ENCODE peak calls at places on chromosomes 13 and 19, in eight cellular contexts. O, P, U, W, F, Y, K and A are unnamed samples.
A peak's percentile ranks its signal among the peaks of the same experiment; 100 is the strongest.

GRCh38 chr19:32339988-32340874 is 5.2 kb upstream of the ZNF507 start:
- DNase-seq in O (peak; percentile 41), P (peak; percentile 68), U (no peak), W (no peak), F (peak; percentile 39), Y (peak; percentile 68), K (no peak), A (peak; percentile 26)

GRCh38 chr13:51315658-51316057 is 23.8 kb upstream of the SERPINE3 start:
- DNase-seq in O (no peak), P (peak; percentile 20), U (peak; percentile 56), W (no peak), F (no peak), Y (no peak), K (no peak), A (no peak)

GRCh38 chr13:62879071-62879470 is 1463.4 kb upstream of the PCDH20 start:
- DNase-seq in O (peak; percentile 26), P (no peak), U (peak; percentile 68), W (peak; percentile 24), F (no peak), Y (no peak), K (no peak), A (no peak)

GRCh38 chr13:110680852-110681251 is 25.1 kb downstream of the CARS2 start:
- DNase-seq in O (no peak), P (peak; percentile 46), U (no peak), W (no peak), F (no peak), Y (no peak), K (no peak), A (no peak)

GRCh38 chr19:16588089-16588823 is 16.0 kb upstream of the SLC35E1 start:
- DNase-seq in O (no peak), P (no peak), U (no peak), W (no peak), F (no peak), Y (no peak), K (no peak), A (peak; percentile 37)

GRCh38 chr13:49020940-49021548 is 45.3 kb downstream of the FNDC3A start:
- DNase-seq in O (peak; percentile 2), P (peak; percentile 3), U (no peak), W (no peak), F (no peak), Y (no peak), K (no peak), A (no peak)

GRCh38 chr13:52812941-52813340 is 35.5 kb downstream of the PCDH8 start:
- DNase-seq in O (no peak), P (no peak), U (no peak), W (no peak), F (no peak), Y (no peak), K (no peak), A (no peak)

GRCh38 chr19:41893899-41894298 is 10.9 kb downstream of the ARHGEF1 start:
- DNase-seq in O (no peak), P (peak; percentile 38), U (no peak), W (no peak), F (no peak), Y (no peak), K (no peak), A (no peak)

GRCh38 chr13:73433893-73434292 is 375.1 kb downstream of the KLF5 start:
- DNase-seq in O (no peak), P (no peak), U (no peak), W (no peak), F (no peak), Y (no peak), K (no peak), A (no peak)

GRCh38 chr19:41299755-41300089 is 10.2 kb upstream of the CCDC97 start:
- DNase-seq in O (peak; percentile 71), P (no peak), U (peak; percentile 75), W (peak; percentile 80), F (peak; percentile 41), Y (peak; percentile 84), K (no peak), A (no peak)

GRCh38 chr13:104015646-104016396 is 949.6 kb upstream of the SLC10A2 start:
- DNase-seq in O (no peak), P (no peak), U (no peak), W (peak; percentile 44), F (no peak), Y (no peak), K (no peak), A (no peak)

GRCh38 chr19:18280247-18281081 is 958 bp downstream of the JUND start:
- DNase-seq in O (peak; percentile 73), P (peak; percentile 81), U (no peak), W (no peak), F (peak; percentile 79), Y (peak; percentile 67), K (peak; percentile 93), A (peak; percentile 88)

GRCh38 chr13:72590091-72590490 is 137.3 kb downstream of the MZT1 start:
- DNase-seq in O (no peak), P (no peak), U (no peak), W (no peak), F (no peak), Y (no peak), K (no peak), A (no peak)

GRCh38 chr13:100658363-100658762 is 16.2 kb downstream of the TMTC4 start:
- DNase-seq in O (no peak), P (no peak), U (no peak), W (no peak), F (no peak), Y (no peak), K (no peak), A (no peak)

GRCh38 chr13:44273991-44274810 is 99.4 kb upstream of the SERP2 start:
- DNase-seq in O (peak; percentile 55), P (no peak), U (no peak), W (peak; percentile 45), F (no peak), Y (no peak), K (no peak), A (no peak)

GRCh38 chr19:40822161-40822560 is 23.2 kb downstream of the EGLN2 start:
- DNase-seq in O (no peak), P (no peak), U (no peak), W (no peak), F (no peak), Y (no peak), K (peak; percentile 83), A (no peak)

GRCh38 chr13:43516401-43516826 is 270.4 kb downstream of the ENOX1 start:
- DNase-seq in O (peak; percentile 98), P (no peak), U (peak; percentile 93), W (peak; percentile 65), F (no peak), Y (peak; percentile 10), K (peak; percentile 95), A (no peak)

GRCh38 chr13:30415430-30416030 is 6.8 kb upstream of the UBE2L5 start:
- DNase-seq in O (peak; percentile 29), P (no peak), U (no peak), W (no peak), F (no peak), Y (no peak), K (no peak), A (no peak)

GRCh38 chr13:40102854-40103253 is 447.4 kb downstream of the COG6 start:
- DNase-seq in O (peak; percentile 29), P (no peak), U (peak; percentile 73), W (peak; percentile 26), F (no peak), Y (no peak), K (no peak), A (peak; percentile 41)

GRCh38 chr19:3769494-3769893 is 2.5 kb downstream of the RAX2 start:
- DNase-seq in O (no peak), P (no peak), U (no peak), W (no peak), F (no peak), Y (no peak), K (no peak), A (no peak)

GRCh38 chr13:45989607-45990006 is 62.9 kb downstream of the ZC3H13 start:
- DNase-seq in O (peak; percentile 82), P (no peak), U (peak; percentile 63), W (peak; percentile 34), F (no peak), Y (no peak), K (no peak), A (no peak)

GRCh38 chr19:39083599-39083982 is 577 bp upstream of the ACP7 start:
- DNase-seq in O (no peak), P (no peak), U (no peak), W (no peak), F (no peak), Y (no peak), K (no peak), A (no peak)
- H3K4me3 ChIP-seq in O (peak overlapping the region; percentile 37), P (peak overlapping the region; percentile 46), U (peak overlapping the region; percentile 50), W (peak overlapping the region; percentile 41), F (peak overlapping the region; percentile 47), Y (peak overlapping the region; percentile 30), K (peak overlapping the region; percentile 39), A (no peak overlapping the region)

DNA sequence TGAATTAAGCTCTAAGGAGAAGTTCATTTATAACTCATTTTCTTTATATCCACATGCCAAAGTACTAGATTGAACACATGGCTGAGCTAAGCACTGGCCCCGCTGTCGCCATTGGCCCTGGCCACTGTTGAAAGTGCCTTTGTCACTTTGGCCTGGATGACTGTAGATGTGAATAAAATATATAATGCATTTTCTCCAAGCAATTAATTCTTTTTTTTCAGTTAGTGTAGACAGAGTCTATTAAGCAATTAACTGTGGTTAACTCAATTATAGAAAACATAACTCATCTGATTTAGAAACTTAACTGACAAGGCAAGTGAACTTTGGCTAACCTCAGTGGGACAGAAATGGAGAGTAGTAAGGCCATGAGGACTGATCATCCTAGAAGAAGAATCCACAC is 965.6 kb downstream of the EFNB2 start:
- DNase-seq in O (no peak), P (no peak), U (no peak), W (no peak), F (no peak), Y (no peak), K (no peak), A (no peak)
- H3K4me3 ChIP-seq in O (no peak overlapping the region), P (no peak overlapping the region), U (no peak overlapping the region), W (no peak overlapping the region), F (no peak overlapping the region), Y (no peak overlapping the region), K (no peak overlapping the region), A (no peak overlapping the region)

DNA sequence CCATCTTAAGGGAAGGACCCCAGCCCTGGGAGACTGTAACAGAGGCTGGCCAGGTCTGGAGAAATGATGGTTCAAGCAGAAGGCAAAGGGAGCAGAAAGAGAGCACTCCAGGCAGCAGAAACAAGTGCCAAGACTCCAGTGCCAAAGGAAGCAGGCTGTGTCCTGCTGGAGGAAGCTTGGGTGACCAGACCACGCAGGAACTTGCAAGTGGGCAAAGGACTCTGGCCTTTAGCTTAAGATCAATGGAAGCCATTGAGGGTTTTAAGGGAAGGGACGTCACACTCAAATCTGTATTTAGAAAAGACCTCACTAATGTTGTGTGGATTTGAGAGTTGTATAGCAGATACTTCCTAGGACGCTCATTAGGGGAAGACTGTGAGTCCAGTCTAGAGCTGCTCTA is 95.5 kb downstream of the MIPEP start:
- DNase-seq in O (no peak), P (no peak), U (no peak), W (no peak), F (no peak), Y (no peak), K (no peak), A (no peak)
- H3K4me3 ChIP-seq in O (no peak overlapping the region), P (no peak overlapping the region), U (no peak overlapping the region), W (no peak overlapping the region), F (no peak overlapping the region), Y (no peak overlapping the region), K (no peak overlapping the region), A (no peak overlapping the region)

DNA sequence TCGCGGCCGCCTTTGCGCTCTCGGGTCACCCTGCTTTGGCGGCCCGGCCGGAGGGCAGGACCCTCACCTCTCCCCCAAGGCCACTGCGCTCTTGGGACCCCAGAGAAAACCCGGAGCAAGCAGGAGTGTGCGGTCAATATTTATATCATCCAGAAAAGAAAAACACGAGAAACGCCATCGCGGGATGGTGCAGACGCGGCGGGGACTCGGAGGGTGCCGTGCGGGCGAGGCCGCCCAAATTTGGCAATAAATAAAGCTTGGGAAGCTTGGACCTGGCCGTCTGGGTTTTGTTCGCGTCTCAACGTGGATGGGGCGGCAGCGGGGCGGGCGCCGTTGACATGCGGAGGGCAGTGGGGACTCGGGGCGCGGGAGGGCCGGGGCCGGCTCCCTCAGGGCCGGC is 9.6 kb downstream of the CBARP start:
- DNase-seq in O (no peak), P (no peak), U (no peak), W (no peak), F (no peak), Y (no peak), K (no peak), A (no peak)
- H3K4me3 ChIP-seq in O (no peak overlapping the region), P (no peak overlapping the region), U (no peak overlapping the region), W (no peak overlapping the region), F (no peak overlapping the region), Y (no peak overlapping the region), K (no peak overlapping the region), A (no peak overlapping the region)